ENCODE peak calls at places on chromosomes 12 and 14, in eight cellular contexts. M is OCI-LY7, F is upper lobe of right lung, L is AG04450, Q is kidney, S is ovary, J is mesendoderm, C is mammary epithelial cell. K is an unnamed sample.

GRCh38 chr14:65206448-65207096 is 104.3 kb upstream of the MAX start:
- DNase-seq in M (peak), F (no peak), L (peak), Q (no peak), S (no peak), J (no peak), C (peak), K (peak)

GRCh38 chr12:111440631-111441030 is 34.9 kb downstream of the SH2B3 start:
- DNase-seq in M (no peak), F (peak), L (no peak), Q (peak), S (no peak), J (no peak), C (no peak), K (no peak)

GRCh38 chr12:8123124-8123888 is at the start of gene CLEC4A:
- DNase-seq in M (no peak), F (no peak), L (no peak), Q (no peak), S (no peak), J (no peak), C (no peak), K (no peak)

GRCh38 chr12:106508966-106509365 is 73.8 kb upstream of the RFX4 start:
- DNase-seq in M (no peak), F (no peak), L (no peak), Q (no peak), S (no peak), J (no peak), C (no peak), K (no peak)

GRCh38 chr12:86256169-86256568 is at the start of gene MGAT4C:
- DNase-seq in M (no peak), F (no peak), L (no peak), Q (no peak), S (no peak), J (no peak), C (no peak), K (no peak)

GRCh38 chr14:68977741-68978549 is 1.2 kb downstream of the ACTN1 start:
- DNase-seq in M (no peak), F (peak), L (peak), Q (peak), S (peak), J (peak), C (peak), K (peak)

GRCh38 chr12:55931780-55932545 is 1.0 kb downstream of the DGKA start:
- DNase-seq in M (peak), F (peak), L (no peak), Q (peak), S (peak), J (peak), C (no peak), K (peak)

GRCh38 chr14:77069551-77069950 is 28.5 kb upstream of the CIPC start:
- DNase-seq in M (no peak), F (no peak), L (no peak), Q (no peak), S (no peak), J (no peak), C (no peak), K (no peak)

GRCh38 chr12:19856389-19856788 is 417.1 kb downstream of the AEBP2 start:
- DNase-seq in M (no peak), F (no peak), L (no peak), Q (no peak), S (no peak), J (no peak), C (no peak), K (no peak)

GRCh38 chr12:31991815-31992214 is 32.6 kb downstream of the RESF1 start:
- DNase-seq in M (no peak), F (no peak), L (no peak), Q (no peak), S (no peak), J (no peak), C (no peak), K (no peak)

GRCh38 chr12:81809829-81810595 is 50.9 kb upstream of the PPFIA2 start:
- DNase-seq in M (no peak), F (no peak), L (no peak), Q (no peak), S (no peak), J (no peak), C (no peak), K (peak)

GRCh38 chr14:67269338-67270060 is 28.3 kb downstream of the PALS1 start:
- DNase-seq in M (no peak), F (no peak), L (peak), Q (no peak), S (no peak), J (peak), C (no peak), K (peak)

GRCh38 chr12:111033281-111034147 is 113.1 kb upstream of the MYL2 start:
- DNase-seq in M (no peak), F (no peak), L (no peak), Q (no peak), S (no peak), J (peak), C (no peak), K (no peak)

GRCh38 chr14:69335421-69335820 is 62.7 kb downstream of the ERH start:
- DNase-seq in M (no peak), F (no peak), L (no peak), Q (no peak), S (no peak), J (no peak), C (peak), K (peak)

GRCh38 chr12:102120886-102121285 is 903 bp downstream of the PARPBP start:
- DNase-seq in M (peak), F (no peak), L (no peak), Q (no peak), S (no peak), J (peak), C (peak), K (peak)

GRCh38 chr12:29608581-29608980 is 111.1 kb upstream of the OVCH1 start:
- DNase-seq in M (no peak), F (no peak), L (no peak), Q (no peak), S (no peak), J (peak), C (peak), K (no peak)

GRCh38 chr14:100662850-100663527 is 63.7 kb upstream of the DLK1 start:
- DNase-seq in M (peak), F (peak), L (no peak), Q (no peak), S (peak), J (peak), C (peak), K (peak)

GRCh38 chr14:75450381-75451276 is 22.8 kb downstream of the JDP2 start:
- DNase-seq in M (no peak), F (no peak), L (no peak), Q (peak), S (peak), J (no peak), C (peak), K (no peak)

GRCh38 chr12:121579981-121580868 is 598 bp downstream of the KDM2B start:
- DNase-seq in M (peak), F (peak), L (no peak), Q (peak), S (peak), J (peak), C (peak), K (peak)

GRCh38 chr12:62466018-62466595 is 519 bp upstream of the MON2 start:
- DNase-seq in M (peak), F (no peak), L (no peak), Q (no peak), S (peak), J (peak), C (peak), K (peak)

GRCh38 chr12:101957251-101957650 is 79.9 kb downstream of the DRAM1 start:
- DNase-seq in M (no peak), F (no peak), L (no peak), Q (no peak), S (no peak), J (no peak), C (no peak), K (no peak)

GRCh38 chr12:116074686-116075085 is 202.8 kb downstream of the MED13L start:
- DNase-seq in M (no peak), F (no peak), L (no peak), Q (no peak), S (no peak), J (peak), C (no peak), K (no peak)

GRCh38 chr14:103428732-103429556 is 43.7 kb downstream of the MARK3 start:
- DNase-seq in M (no peak), F (no peak), L (no peak), Q (no peak), S (no peak), J (no peak), C (no peak), K (no peak)

GRCh38 chr14:99574099-99574880 is 29.7 kb downstream of the CCDC85C start:
- DNase-seq in M (no peak), F (no peak), L (peak), Q (peak), S (peak), J (peak), C (no peak), K (peak)

GRCh38 chr12:116360579-116361403 is 83.3 kb upstream of the MED13L start:
- DNase-seq in M (no peak), F (no peak), L (no peak), Q (peak), S (no peak), J (no peak), C (no peak), K (no peak)

GRCh38 chr12:15208140-15208539 is 13.1 kb downstream of the RERG start:
- DNase-seq in M (no peak), F (no peak), L (no peak), Q (no peak), S (no peak), J (peak), C (no peak), K (no peak)

GRCh38 chr12:15212877-15213276 is 8.3 kb downstream of the RERG start:
- DNase-seq in M (no peak), F (no peak), L (no peak), Q (no peak), S (no peak), J (no peak), C (no peak), K (no peak)

GRCh38 chr12:15208871-15209656 is 12.2 kb downstream of the RERG start:
- DNase-seq in M (no peak), F (no peak), L (no peak), Q (no peak), S (no peak), J (no peak), C (no peak), K (no peak)

GRCh38 chr12:15206831-15207394 is 14.3 kb downstream of the RERG start:
- DNase-seq in M (no peak), F (no peak), L (no peak), Q (no peak), S (no peak), J (no peak), C (no peak), K (no peak)

GRCh38 chr12:15209782-15210181 is 11.4 kb downstream of the RERG start:
- DNase-seq in M (no peak), F (no peak), L (no peak), Q (no peak), S (no peak), J (no peak), C (peak), K (peak)
- H3K27ac ChIP-seq in M (no peak), F (no peak), L (no peak), Q (peak), S (peak), J (no peak), C (no peak), K (no peak)

GRCh38 chr12:89348894-89349669 is 3.2 kb downstream of the DUSP6 start:
- DNase-seq in M (no peak), F (no peak), L (no peak), Q (no peak), S (no peak), J (no peak), C (peak), K (no peak)
- H3K27ac ChIP-seq in M (no peak), F (peak), L (no peak), Q (peak), S (no peak), J (no peak), C (peak), K (peak)

GRCh38 chr12:6626654-6627283 is 9.0 kb downstream of the LPAR5 start:
- DNase-seq in M (peak), F (no peak), L (no peak), Q (no peak), S (no peak), J (no peak), C (no peak), K (peak)
- H3K27ac ChIP-seq in M (peak), F (no peak), L (no peak), Q (no peak), S (no peak), J (no peak), C (no peak), K (no peak)

GRCh38 chr12:4244868-4245267 is 28.7 kb upstream of the CCND2 start:
- DNase-seq in M (no peak), F (no peak), L (no peak), Q (no peak), S (no peak), J (no peak), C (no peak), K (no peak)

GRCh38 chr12:4240161-4240783 is 33.3 kb upstream of the CCND2 start:
- DNase-seq in M (no peak), F (no peak), L (no peak), Q (no peak), S (no peak), J (no peak), C (no peak), K (no peak)

GRCh38 chr12:4243098-4243795 is 30.3 kb upstream of the CCND2 start:
- DNase-seq in M (no peak), F (no peak), L (no peak), Q (no peak), S (no peak), J (no peak), C (no peak), K (no peak)

GRCh38 chr12:4241592-4241991 is 32.0 kb upstream of the CCND2 start:
- DNase-seq in M (no peak), F (no peak), L (no peak), Q (no peak), S (no peak), J (no peak), C (no peak), K (no peak)

DNA sequence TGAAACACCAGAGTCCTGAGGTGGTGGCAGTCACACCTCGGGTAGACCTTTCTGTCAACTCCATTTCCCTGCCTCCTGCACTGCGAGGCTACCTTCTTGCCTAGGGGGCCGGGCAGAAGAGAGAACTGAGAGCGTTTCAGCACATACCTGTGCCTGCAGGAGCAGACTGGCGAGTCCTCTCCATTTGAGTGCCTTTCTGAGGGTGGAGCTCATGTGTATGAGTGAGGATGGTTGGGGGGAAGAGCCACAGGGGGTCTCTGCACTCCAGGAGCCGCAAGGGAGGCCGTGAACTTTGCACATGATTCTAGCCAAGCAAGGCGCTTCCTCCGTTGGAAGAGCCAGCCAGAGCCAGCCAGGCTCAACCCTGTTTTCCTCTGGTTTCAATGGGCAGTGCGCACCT is 31.0 kb upstream of the CCND2 start:
- DNase-seq in M (no peak), F (no peak), L (no peak), Q (no peak), S (no peak), J (peak), C (no peak), K (no peak)
- H3K27ac ChIP-seq in M (no peak), F (no peak), L (no peak), Q (no peak), S (no peak), J (no peak), C (no peak), K (no peak)

DNA sequence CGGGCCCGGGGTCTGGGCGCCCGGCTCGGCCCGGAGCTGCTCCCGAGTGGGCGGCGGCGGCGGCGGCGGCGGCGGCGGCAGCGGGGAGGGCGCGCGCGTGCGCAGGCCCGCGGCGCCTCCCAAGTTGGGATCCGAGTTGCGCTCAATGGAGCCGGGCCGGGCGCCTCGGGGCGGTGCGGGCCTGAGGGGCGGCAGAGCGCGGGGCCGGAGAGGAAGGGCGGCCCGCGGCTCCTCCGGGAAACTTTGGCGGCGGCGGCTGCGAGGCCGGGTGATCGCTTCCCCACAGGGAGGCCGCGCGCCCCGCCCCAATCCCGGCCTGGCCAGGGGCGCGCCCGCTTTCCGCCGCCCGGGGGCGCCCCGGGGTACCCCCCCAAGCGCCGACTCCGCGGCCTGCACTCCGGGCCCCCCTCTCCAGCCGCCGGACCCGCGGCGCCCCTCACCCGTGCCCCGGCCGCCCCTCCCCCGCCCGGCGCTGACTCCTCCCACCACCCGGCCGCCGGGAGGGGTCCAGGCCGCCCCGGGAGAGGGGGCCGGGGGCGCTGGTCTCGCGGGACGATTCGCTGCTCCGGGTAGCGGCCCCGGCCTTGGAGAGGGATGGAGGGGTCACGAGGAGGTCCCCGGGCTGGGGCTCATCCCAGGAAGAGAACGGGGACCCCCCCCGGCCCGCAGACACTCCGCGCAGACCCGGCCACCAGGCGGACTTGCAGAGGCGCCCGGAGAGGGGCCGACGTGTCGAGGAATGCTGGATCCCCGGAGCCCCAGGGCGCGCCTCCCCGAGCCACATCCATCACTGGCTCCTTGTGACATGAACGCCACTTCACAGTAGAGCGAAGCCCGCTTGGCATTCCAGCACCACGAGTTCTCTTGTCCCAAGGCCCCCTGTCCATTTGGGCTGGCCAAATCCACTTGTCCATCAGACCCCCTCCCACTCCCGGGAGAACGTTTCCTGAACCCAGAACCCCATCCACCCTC is at the start of gene RILPL1:
- DNase-seq in M (peak), F (peak), L (no peak), Q (peak), S (peak), J (peak), C (peak), K (peak)
- H3K27ac ChIP-seq in M (no peak), F (peak), L (peak), Q (peak), S (peak), J (peak), C (peak), K (peak)

GRCh38 chr12:108672054-108672453 is 38.4 kb upstream of the SELPLG start:
- DNase-seq in M (no peak), F (no peak), L (no peak), Q (no peak), S (no peak), J (no peak), C (no peak), K (no peak)

GRCh38 chr12:108668532-108668931 is 34.8 kb upstream of the SELPLG start:
- DNase-seq in M (no peak), F (no peak), L (no peak), Q (no peak), S (no peak), J (no peak), C (no peak), K (no peak)

GRCh38 chr12:108670066-108670631 is 36.5 kb upstream of the SELPLG start:
- DNase-seq in M (no peak), F (no peak), L (no peak), Q (no peak), S (no peak), J (no peak), C (no peak), K (no peak)

GRCh38 chr12:108667349-108667748 is 33.7 kb upstream of the SELPLG start:
- DNase-seq in M (peak), F (no peak), L (no peak), Q (no peak), S (no peak), J (no peak), C (no peak), K (no peak)

GRCh38 chr12:108671110-108671509 is 37.4 kb upstream of the SELPLG start:
- DNase-seq in M (no peak), F (no peak), L (no peak), Q (no peak), S (no peak), J (no peak), C (no peak), K (no peak)
- H3K27ac ChIP-seq in M (no peak), F (no peak), L (no peak), Q (no peak), S (no peak), J (no peak), C (no peak), K (no peak)

K was measured in osteoblast.